ENCODE peak calls at places on chromosomes 1 and 21, in six cellular contexts. One of them, this sample, is unnamed.

GRCh38 chr1:205700865-205701401 is 20.6 kb upstream of the SLC45A3 start:
- DNase-seq in lower lobe of right lung: no peak
- DNase-seq in transverse colon: no peak
- DNase-seq in A549: no peak
- DNase-seq in aorta: no peak
- DNase-seq in fibroblast of mammary gland: peak
- DNase-seq in this sample: peak

GRCh38 chr1:171350579-171350978 is 36.6 kb downstream of the FMO4 start:
- DNase-seq in transverse colon: no peak
- DNase-seq in aorta: no peak
- DNase-seq in fibroblast of mammary gland: no peak
- DNase-seq in A549: no peak
- DNase-seq in lower lobe of right lung: no peak
- DNase-seq in this sample: no peak

GRCh38 chr1:48105167-48105566 is 108.0 kb upstream of the TRABD2B start:
- DNase-seq in fibroblast of mammary gland: peak
- DNase-seq in aorta: no peak
- DNase-seq in transverse colon: no peak
- DNase-seq in lower lobe of right lung: no peak
- DNase-seq in A549: no peak
- DNase-seq in this sample: peak

GRCh38 chr1:203045821-203046594 is 19.7 kb downstream of the PPFIA4 start:
- DNase-seq in lower lobe of right lung: no peak
- DNase-seq in fibroblast of mammary gland: peak
- DNase-seq in A549: no peak
- DNase-seq in transverse colon: no peak
- DNase-seq in aorta: peak
- DNase-seq in this sample: peak

GRCh38 chr1:201575912-201576311 is 37.0 kb downstream of the NAV1 start:
- DNase-seq in aorta: no peak
- DNase-seq in transverse colon: no peak
- DNase-seq in A549: no peak
- DNase-seq in lower lobe of right lung: peak
- DNase-seq in fibroblast of mammary gland: no peak
- DNase-seq in this sample: no peak

GRCh38 chr1:150507912-150508864 is at the start of gene ECM1:
- DNase-seq in aorta: peak
- DNase-seq in lower lobe of right lung: peak
- DNase-seq in A549: peak
- DNase-seq in fibroblast of mammary gland: peak
- DNase-seq in transverse colon: peak
- DNase-seq in this sample: peak

GRCh38 chr21:38751379-38752050 is 54.2 kb upstream of the ETS2 start:
- DNase-seq in aorta: peak
- DNase-seq in lower lobe of right lung: peak
- DNase-seq in transverse colon: no peak
- DNase-seq in fibroblast of mammary gland: no peak
- DNase-seq in A549: no peak
- DNase-seq in this sample: no peak

GRCh38 chr1:224678168-224678567 is 62.1 kb downstream of the CNIH3 start:
- DNase-seq in aorta: no peak
- DNase-seq in fibroblast of mammary gland: no peak
- DNase-seq in transverse colon: no peak
- DNase-seq in A549: no peak
- DNase-seq in lower lobe of right lung: no peak
- DNase-seq in this sample: no peak

GRCh38 chr1:228038387-228039005 is 31.7 kb downstream of the WNT3A start:
- DNase-seq in aorta: peak
- DNase-seq in transverse colon: no peak
- DNase-seq in A549: no peak
- DNase-seq in fibroblast of mammary gland: no peak
- DNase-seq in lower lobe of right lung: no peak
- DNase-seq in this sample: no peak

GRCh38 chr1:117562581-117563491 is 43.0 kb upstream of the TENT5C start:
- DNase-seq in A549: no peak
- DNase-seq in aorta: no peak
- DNase-seq in transverse colon: peak
- DNase-seq in fibroblast of mammary gland: no peak
- DNase-seq in lower lobe of right lung: peak
- DNase-seq in this sample: no peak

GRCh38 chr1:46718340-46718726 is 581 bp downstream of the EFCAB14 start:
- DNase-seq in A549: no peak
- DNase-seq in transverse colon: no peak
- DNase-seq in fibroblast of mammary gland: no peak
- DNase-seq in aorta: no peak
- DNase-seq in lower lobe of right lung: no peak
- DNase-seq in this sample: no peak

GRCh38 chr21:26966978-26967913 is at the start of gene ADAMTS5:
- DNase-seq in fibroblast of mammary gland: peak
- DNase-seq in aorta: peak
- DNase-seq in A549: no peak
- DNase-seq in lower lobe of right lung: peak
- DNase-seq in transverse colon: peak
- DNase-seq in this sample: peak

GRCh38 chr1:16078925-16079656 is 5.6 kb upstream of the FAM131C start:
- DNase-seq in transverse colon: peak
- DNase-seq in lower lobe of right lung: peak
- DNase-seq in A549: peak
- DNase-seq in aorta: peak
- DNase-seq in fibroblast of mammary gland: peak
- DNase-seq in this sample: peak

GRCh38 chr1:194004146-194004545 is 817.7 kb upstream of the B3GALT2 start:
- DNase-seq in aorta: no peak
- DNase-seq in A549: no peak
- DNase-seq in lower lobe of right lung: no peak
- DNase-seq in transverse colon: no peak
- DNase-seq in fibroblast of mammary gland: no peak
- DNase-seq in this sample: no peak

GRCh38 chr1:64476251-64476952 is 6.5 kb downstream of the CACHD1 start:
- DNase-seq in aorta: no peak
- DNase-seq in lower lobe of right lung: no peak
- DNase-seq in transverse colon: no peak
- DNase-seq in fibroblast of mammary gland: peak
- DNase-seq in A549: no peak
- DNase-seq in this sample: no peak

GRCh38 chr1:2537785-2538115 is 7.7 kb upstream of the HES5 start:
- DNase-seq in transverse colon: no peak
- DNase-seq in aorta: no peak
- DNase-seq in fibroblast of mammary gland: no peak
- DNase-seq in lower lobe of right lung: no peak
- DNase-seq in A549: no peak
- DNase-seq in this sample: peak

GRCh38 chr21:31553926-31554325 is 105.6 kb upstream of the SOD1 start:
- DNase-seq in aorta: peak
- DNase-seq in A549: no peak
- DNase-seq in lower lobe of right lung: no peak
- DNase-seq in fibroblast of mammary gland: no peak
- DNase-seq in transverse colon: no peak
- DNase-seq in this sample: no peak

GRCh38 chr21:31555741-31556191 is 103.7 kb upstream of the SOD1 start:
- DNase-seq in fibroblast of mammary gland: no peak
- DNase-seq in aorta: peak
- DNase-seq in transverse colon: no peak
- DNase-seq in lower lobe of right lung: no peak
- DNase-seq in A549: no peak
- DNase-seq in this sample: no peak

GRCh38 chr21:31554511-31555022 is 104.9 kb upstream of the SOD1 start:
- DNase-seq in A549: no peak
- DNase-seq in transverse colon: no peak
- DNase-seq in lower lobe of right lung: no peak
- DNase-seq in fibroblast of mammary gland: peak
- DNase-seq in aorta: peak
- DNase-seq in this sample: no peak

GRCh38 chr21:31552826-31553225 is 106.7 kb upstream of the SOD1 start:
- DNase-seq in fibroblast of mammary gland: no peak
- DNase-seq in lower lobe of right lung: no peak
- DNase-seq in aorta: peak
- DNase-seq in transverse colon: no peak
- DNase-seq in A549: no peak
- DNase-seq in this sample: no peak

GRCh38 chr21:31553461-31553860 is 106.0 kb upstream of the SOD1 start:
- DNase-seq in transverse colon: no peak
- DNase-seq in A549: no peak
- DNase-seq in aorta: peak
- DNase-seq in lower lobe of right lung: no peak
- DNase-seq in fibroblast of mammary gland: no peak
- DNase-seq in this sample: no peak
- H3K4me3 ChIP-seq in transverse colon: no peak
- H3K4me3 ChIP-seq in A549: no peak
- H3K4me3 ChIP-seq in aorta: no peak
- H3K4me3 ChIP-seq in lower lobe of right lung: no peak
- H3K4me3 ChIP-seq in fibroblast of mammary gland: no peak
- H3K4me3 ChIP-seq in this sample: no peak

GRCh38 chr1:32247983-32248889 is 1.2 kb downstream of the FAM167B start:
- DNase-seq in transverse colon: peak
- DNase-seq in lower lobe of right lung: peak
- DNase-seq in fibroblast of mammary gland: peak
- DNase-seq in aorta: peak
- DNase-seq in A549: peak
- DNase-seq in this sample: peak
- H3K4me3 ChIP-seq in transverse colon: no peak
- H3K4me3 ChIP-seq in lower lobe of right lung: peak
- H3K4me3 ChIP-seq in fibroblast of mammary gland: no peak
- H3K4me3 ChIP-seq in aorta: no peak
- H3K4me3 ChIP-seq in A549: no peak
- H3K4me3 ChIP-seq in this sample: no peak

GRCh38 chr1:152034324-152034653 is 2.5 kb downstream of the S100A11 start:
- DNase-seq in transverse colon: no peak
- DNase-seq in A549: no peak
- DNase-seq in fibroblast of mammary gland: no peak
- DNase-seq in lower lobe of right lung: no peak
- DNase-seq in aorta: no peak
- DNase-seq in this sample: no peak

GRCh38 chr1:152035406-152036315 is 1.1 kb downstream of the S100A11 start:
- DNase-seq in A549: peak
- DNase-seq in lower lobe of right lung: no peak
- DNase-seq in transverse colon: peak
- DNase-seq in aorta: no peak
- DNase-seq in fibroblast of mammary gland: no peak
- DNase-seq in this sample: peak

GRCh38 chr1:152037920-152038658 is 1.3 kb upstream of the S100A11 start:
- DNase-seq in fibroblast of mammary gland: no peak
- DNase-seq in lower lobe of right lung: no peak
- DNase-seq in transverse colon: no peak
- DNase-seq in A549: no peak
- DNase-seq in aorta: no peak
- DNase-seq in this sample: no peak

GRCh38 chr1:152036316-152037216 is at the start of gene S100A11:
- DNase-seq in transverse colon: peak
- DNase-seq in lower lobe of right lung: peak
- DNase-seq in fibroblast of mammary gland: peak
- DNase-seq in aorta: peak
- DNase-seq in A549: peak
- DNase-seq in this sample: peak

DNA sequence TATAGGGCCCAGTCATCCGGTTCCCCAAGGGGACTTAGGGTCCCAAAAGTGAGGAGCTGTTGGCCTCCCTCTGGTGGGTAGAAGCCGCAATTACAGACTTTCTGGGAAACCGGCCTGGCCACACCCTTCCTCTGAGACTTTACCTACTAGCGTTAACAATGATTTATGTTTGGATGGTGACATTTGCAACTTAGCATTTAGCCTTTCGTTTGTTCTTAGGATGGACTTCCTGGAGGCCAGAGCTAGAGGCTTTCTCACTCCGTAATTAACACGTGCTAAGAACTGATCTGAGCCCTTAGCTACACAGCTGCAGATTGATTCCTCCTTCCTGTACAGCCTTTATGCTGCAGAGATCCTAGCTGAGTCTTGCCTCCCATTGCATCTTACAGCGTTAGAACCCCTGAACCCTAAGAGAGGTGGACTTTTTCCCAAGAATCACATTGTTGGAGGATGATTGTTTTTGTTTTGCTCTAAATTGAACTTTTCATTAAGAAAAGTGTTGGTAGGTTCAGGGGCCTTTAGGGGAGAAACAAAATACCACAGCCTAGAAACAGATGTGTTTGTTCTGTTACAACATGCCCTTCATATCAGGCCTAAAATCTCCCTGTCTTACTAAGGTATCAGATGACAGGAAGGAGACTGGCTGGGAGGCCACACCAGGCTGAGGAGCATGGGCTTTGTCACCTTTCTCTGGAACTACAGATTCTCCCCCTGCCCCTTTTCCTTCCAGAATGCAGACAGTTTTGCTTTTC is 2.0 kb downstream of the S100A11 start:
- DNase-seq in aorta: no peak
- DNase-seq in lower lobe of right lung: no peak
- DNase-seq in fibroblast of mammary gland: peak
- DNase-seq in A549: peak
- DNase-seq in transverse colon: peak
- DNase-seq in this sample: peak
- H3K4me3 ChIP-seq in aorta: peak
- H3K4me3 ChIP-seq in lower lobe of right lung: peak
- H3K4me3 ChIP-seq in fibroblast of mammary gland: peak
- H3K4me3 ChIP-seq in A549: peak
- H3K4me3 ChIP-seq in transverse colon: peak
- H3K4me3 ChIP-seq in this sample: peak

GRCh38 chr1:81706650-81707435 is 93.9 kb upstream of the ADGRL2 start:
- DNase-seq in aorta: no peak
- DNase-seq in transverse colon: no peak
- DNase-seq in A549: no peak
- DNase-seq in fibroblast of mammary gland: peak
- DNase-seq in lower lobe of right lung: no peak
- DNase-seq in this sample: no peak
- H3K4me3 ChIP-seq in aorta: no peak
- H3K4me3 ChIP-seq in transverse colon: no peak
- H3K4me3 ChIP-seq in A549: no peak
- H3K4me3 ChIP-seq in fibroblast of mammary gland: no peak
- H3K4me3 ChIP-seq in lower lobe of right lung: no peak
- H3K4me3 ChIP-seq in this sample: no peak

DNA sequence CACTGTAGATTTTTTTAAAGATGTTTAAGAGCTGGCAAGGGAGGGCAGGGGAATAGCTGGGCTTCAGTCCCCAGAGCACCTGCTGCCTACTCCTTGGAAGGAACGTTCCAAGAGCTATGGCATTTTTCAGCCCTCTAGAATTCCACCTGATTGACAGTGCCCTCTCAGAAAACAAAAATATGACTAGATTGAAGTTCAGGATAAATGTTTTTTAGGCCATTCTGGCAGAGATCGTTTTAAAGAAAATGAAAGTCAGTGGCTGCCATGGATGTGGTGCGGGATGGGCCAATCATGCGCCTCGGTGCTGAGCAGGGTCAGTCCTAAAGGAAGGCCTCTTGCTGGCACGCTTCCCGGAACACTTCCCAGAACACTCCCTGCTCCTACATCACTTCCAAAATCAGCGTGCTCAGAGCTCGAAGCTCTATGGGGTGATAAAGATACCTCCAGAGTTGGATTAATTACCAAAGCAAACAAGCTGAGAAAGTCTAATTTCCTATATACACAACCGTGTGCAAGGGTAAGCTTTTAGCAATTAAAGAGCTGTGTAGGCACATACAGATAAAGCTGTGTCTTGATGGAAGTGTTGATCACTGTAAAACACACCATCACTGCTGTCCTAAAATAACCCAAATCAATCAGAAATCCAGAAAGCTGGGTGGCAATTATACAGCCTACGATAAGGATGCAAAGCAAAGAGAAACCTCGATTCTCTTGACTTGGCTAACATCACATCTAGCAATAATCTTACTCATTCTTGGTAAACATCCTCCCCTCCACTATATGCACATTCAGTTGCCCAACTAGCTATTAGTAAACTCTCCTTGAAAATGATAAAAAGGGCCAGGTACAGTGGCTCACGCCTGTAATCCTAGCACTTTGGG is 34.6 kb downstream of the TGFBR3 start:
- DNase-seq in fibroblast of mammary gland: peak
- DNase-seq in lower lobe of right lung: peak
- DNase-seq in aorta: peak
- DNase-seq in A549: peak
- DNase-seq in transverse colon: peak
- DNase-seq in this sample: peak
- H3K4me3 ChIP-seq in fibroblast of mammary gland: peak
- H3K4me3 ChIP-seq in lower lobe of right lung: peak
- H3K4me3 ChIP-seq in aorta: peak
- H3K4me3 ChIP-seq in A549: peak
- H3K4me3 ChIP-seq in transverse colon: peak
- H3K4me3 ChIP-seq in this sample: peak

This sample was measured in SJCRH30.